ENCODE peak calls at places on chromosomes 3 and 15, in five cellular contexts. W is COR-L47; E is stimulated activated CD4-positive, alpha-beta T cell treated with anti-CD3 and anti-CD28 coated beads, Interleukin-12 subunit alpha, Interleukin-12 subunit beta, amount 100 ng/mL, for 24 hours; B is activated CD4-positive, alpha-beta T cell treated with anti-CD3 and anti-CD28 coated beads, Interleukin-2, amount 50 U/mL, for 24 hours; F is trophoblast cell. H is an unnamed sample.

GRCh38 chr3:68306571-68306970 is 625.8 kb downstream of the TAFA4 start:
- DNase-seq in E (no peak), F (peak; percentile 46), W (no peak), B (no peak), H (no peak)

GRCh38 chr3:48528754-48529153 is 24.8 kb upstream of the SHISA5 start:
- DNase-seq in E (no peak), F (no peak), W (no peak), B (no peak), H (no peak)

GRCh38 chr3:194141415-194142155 is 5.6 kb downstream of the HES1 start:
- DNase-seq in B (no peak), W (peak; percentile 96), E (peak; percentile 68), F (peak; percentile 84), H (peak; percentile 96)

GRCh38 chr15:80693682-80694623 is 1.2 kb upstream of the ABHD17C start:
- DNase-seq in B (no peak), F (peak; percentile 16), E (no peak), W (no peak), H (no peak)

GRCh38 chr15:60328852-60329443 is 68.8 kb downstream of the ANXA2 start:
- DNase-seq in W (no peak), E (peak; percentile 17), F (peak; percentile 62), B (no peak), H (no peak)

GRCh38 chr3:13316603-13317002 is 103.5 kb downstream of the NUP210 start:
- DNase-seq in E (no peak), B (no peak), W (no peak), F (no peak), H (no peak)

GRCh38 chr15:89105147-89105546 is 16.9 kb downstream of the ABHD2 start:
- DNase-seq in E (no peak), F (peak; percentile 60), W (no peak), B (no peak), H (no peak)

GRCh38 chr3:25474000-25474399 is 45.9 kb downstream of the RARB start:
- DNase-seq in E (no peak), B (no peak), W (no peak), F (no peak), H (no peak)

GRCh38 chr3:136955813-136956212 is 2.0 kb upstream of the IL20RB start:
- DNase-seq in W (no peak), E (no peak), B (no peak), F (peak; percentile 73), H (no peak)

GRCh38 chr3:94440767-94441493 is 378.1 kb downstream of the NSUN3 start:
- DNase-seq in E (no peak), W (no peak), B (no peak), F (peak; percentile 56), H (no peak)